ENCODE peak calls at places on chromosomes 3 and 15, in eight cellular contexts. One of them, this sample, is unnamed.

GRCh38 chr15:34782901-34783300 is 12.4 kb downstream of the ACTC1 start:
- DNase-seq in stimulated activated CD8-positive, alpha-beta memory T cell treated with anti-CD3 and anti-CD28 coated beads, Interleukin-7, amount 100 ng/mL, for 1 hour: no peak
- DNase-seq in stimulated activated CD4-positive, alpha-beta T cell treated with anti-CD3 and anti-CD28 coated beads, TNF-alpha, amount 100 ng/mL, for 1 hour: no peak
- DNase-seq in nephron progenitor cell: no peak
- DNase-seq in tibial artery: no peak
- DNase-seq in EL: no peak
- DNase-seq in RCC 7860: no peak
- DNase-seq in esophagus muscularis mucosa: no peak
- DNase-seq in this sample: no peak

GRCh38 chr15:101187820-101188516 is 63.9 kb downstream of the CHSY1 start:
- DNase-seq in tibial artery: no peak
- DNase-seq in EL: peak; percentile 91
- DNase-seq in esophagus muscularis mucosa: no peak
- DNase-seq in RCC 7860: peak; percentile 46
- DNase-seq in stimulated activated CD4-positive, alpha-beta T cell treated with anti-CD3 and anti-CD28 coated beads, TNF-alpha, amount 100 ng/mL, for 1 hour: no peak
- DNase-seq in stimulated activated CD8-positive, alpha-beta memory T cell treated with anti-CD3 and anti-CD28 coated beads, Interleukin-7, amount 100 ng/mL, for 1 hour: no peak
- DNase-seq in nephron progenitor cell: no peak
- DNase-seq in this sample: no peak

GRCh38 chr15:91516866-91517265 is 336.6 kb upstream of the SLCO3A1 start:
- DNase-seq in RCC 7860: no peak
- DNase-seq in nephron progenitor cell: no peak
- DNase-seq in stimulated activated CD4-positive, alpha-beta T cell treated with anti-CD3 and anti-CD28 coated beads, TNF-alpha, amount 100 ng/mL, for 1 hour: no peak
- DNase-seq in EL: no peak
- DNase-seq in stimulated activated CD8-positive, alpha-beta memory T cell treated with anti-CD3 and anti-CD28 coated beads, Interleukin-7, amount 100 ng/mL, for 1 hour: no peak
- DNase-seq in tibial artery: no peak
- DNase-seq in esophagus muscularis mucosa: no peak
- DNase-seq in this sample: no peak

GRCh38 chr3:35748144-35748543 is 108.8 kb downstream of the ARPP21 start:
- DNase-seq in esophagus muscularis mucosa: no peak
- DNase-seq in stimulated activated CD4-positive, alpha-beta T cell treated with anti-CD3 and anti-CD28 coated beads, TNF-alpha, amount 100 ng/mL, for 1 hour: no peak
- DNase-seq in tibial artery: no peak
- DNase-seq in stimulated activated CD8-positive, alpha-beta memory T cell treated with anti-CD3 and anti-CD28 coated beads, Interleukin-7, amount 100 ng/mL, for 1 hour: no peak
- DNase-seq in RCC 7860: no peak
- DNase-seq in nephron progenitor cell: no peak
- DNase-seq in EL: no peak
- DNase-seq in this sample: no peak

GRCh38 chr3:194714122-194714425 is 28.4 kb downstream of the FAM43A start:
- DNase-seq in EL: no peak
- DNase-seq in tibial artery: no peak
- DNase-seq in stimulated activated CD4-positive, alpha-beta T cell treated with anti-CD3 and anti-CD28 coated beads, TNF-alpha, amount 100 ng/mL, for 1 hour: no peak
- DNase-seq in RCC 7860: no peak
- DNase-seq in stimulated activated CD8-positive, alpha-beta memory T cell treated with anti-CD3 and anti-CD28 coated beads, Interleukin-7, amount 100 ng/mL, for 1 hour: no peak
- DNase-seq in nephron progenitor cell: no peak
- DNase-seq in esophagus muscularis mucosa: no peak
- DNase-seq in this sample: no peak

GRCh38 chr3:19183572-19183971 is 35.3 kb downstream of the KCNH8 start:
- DNase-seq in esophagus muscularis mucosa: no peak
- DNase-seq in nephron progenitor cell: no peak
- DNase-seq in RCC 7860: no peak
- DNase-seq in stimulated activated CD8-positive, alpha-beta memory T cell treated with anti-CD3 and anti-CD28 coated beads, Interleukin-7, amount 100 ng/mL, for 1 hour: no peak
- DNase-seq in EL: no peak
- DNase-seq in tibial artery: no peak
- DNase-seq in stimulated activated CD4-positive, alpha-beta T cell treated with anti-CD3 and anti-CD28 coated beads, TNF-alpha, amount 100 ng/mL, for 1 hour: no peak
- DNase-seq in this sample: no peak

GRCh38 chr3:112012205-112012604 is 13.5 kb downstream of the TAGLN3 start:
- DNase-seq in RCC 7860: no peak
- DNase-seq in tibial artery: no peak
- DNase-seq in esophagus muscularis mucosa: no peak
- DNase-seq in nephron progenitor cell: no peak
- DNase-seq in stimulated activated CD8-positive, alpha-beta memory T cell treated with anti-CD3 and anti-CD28 coated beads, Interleukin-7, amount 100 ng/mL, for 1 hour: no peak
- DNase-seq in stimulated activated CD4-positive, alpha-beta T cell treated with anti-CD3 and anti-CD28 coated beads, TNF-alpha, amount 100 ng/mL, for 1 hour: no peak
- DNase-seq in EL: no peak
- DNase-seq in this sample: no peak

GRCh38 chr3:55322649-55323048 is 164.5 kb downstream of the WNT5A start:
- DNase-seq in RCC 7860: no peak
- DNase-seq in nephron progenitor cell: peak; percentile 25
- DNase-seq in stimulated activated CD4-positive, alpha-beta T cell treated with anti-CD3 and anti-CD28 coated beads, TNF-alpha, amount 100 ng/mL, for 1 hour: no peak
- DNase-seq in tibial artery: no peak
- DNase-seq in stimulated activated CD8-positive, alpha-beta memory T cell treated with anti-CD3 and anti-CD28 coated beads, Interleukin-7, amount 100 ng/mL, for 1 hour: no peak
- DNase-seq in EL: no peak
- DNase-seq in esophagus muscularis mucosa: no peak
- DNase-seq in this sample: no peak

GRCh38 chr15:75349851-75350588 is 3.2 kb downstream of the NEIL1 start:
- DNase-seq in nephron progenitor cell: no peak
- DNase-seq in EL: no peak
- DNase-seq in esophagus muscularis mucosa: no peak
- DNase-seq in stimulated activated CD4-positive, alpha-beta T cell treated with anti-CD3 and anti-CD28 coated beads, TNF-alpha, amount 100 ng/mL, for 1 hour: no peak
- DNase-seq in stimulated activated CD8-positive, alpha-beta memory T cell treated with anti-CD3 and anti-CD28 coated beads, Interleukin-7, amount 100 ng/mL, for 1 hour: peak; percentile 52
- DNase-seq in tibial artery: peak; percentile 66
- DNase-seq in RCC 7860: no peak
- DNase-seq in this sample: no peak

GRCh38 chr3:43144811-43145490 is 39.1 kb upstream of the POMGNT2 start:
- DNase-seq in tibial artery: no peak
- DNase-seq in esophagus muscularis mucosa: peak; percentile 91
- DNase-seq in EL: peak; percentile 37
- DNase-seq in stimulated activated CD8-positive, alpha-beta memory T cell treated with anti-CD3 and anti-CD28 coated beads, Interleukin-7, amount 100 ng/mL, for 1 hour: no peak
- DNase-seq in stimulated activated CD4-positive, alpha-beta T cell treated with anti-CD3 and anti-CD28 coated beads, TNF-alpha, amount 100 ng/mL, for 1 hour: no peak
- DNase-seq in RCC 7860: no peak
- DNase-seq in nephron progenitor cell: no peak
- DNase-seq in this sample: no peak

GRCh38 chr3:64344721-64345207 is 119.5 kb upstream of the PRICKLE2 start:
- DNase-seq in RCC 7860: peak; percentile 90
- DNase-seq in esophagus muscularis mucosa: peak; percentile 90
- DNase-seq in EL: peak; percentile 70
- DNase-seq in stimulated activated CD4-positive, alpha-beta T cell treated with anti-CD3 and anti-CD28 coated beads, TNF-alpha, amount 100 ng/mL, for 1 hour: no peak
- DNase-seq in tibial artery: no peak
- DNase-seq in nephron progenitor cell: no peak
- DNase-seq in stimulated activated CD8-positive, alpha-beta memory T cell treated with anti-CD3 and anti-CD28 coated beads, Interleukin-7, amount 100 ng/mL, for 1 hour: no peak
- DNase-seq in this sample: peak; percentile 75

GRCh38 chr3:14660942-14661341 is 9.4 kb downstream of the CCDC174 start:
- DNase-seq in stimulated activated CD8-positive, alpha-beta memory T cell treated with anti-CD3 and anti-CD28 coated beads, Interleukin-7, amount 100 ng/mL, for 1 hour: no peak
- DNase-seq in nephron progenitor cell: no peak
- DNase-seq in tibial artery: no peak
- DNase-seq in esophagus muscularis mucosa: no peak
- DNase-seq in RCC 7860: no peak
- DNase-seq in EL: no peak
- DNase-seq in stimulated activated CD4-positive, alpha-beta T cell treated with anti-CD3 and anti-CD28 coated beads, TNF-alpha, amount 100 ng/mL, for 1 hour: no peak
- DNase-seq in this sample: no peak